ENCODE peak calls at places on chromosomes 11 and 22, in six cellular contexts. G, T, L, K, Z and D are unnamed samples.

GRCh38 chr22:49243965-49244364 is 583.7 kb downstream of the BRD1 start:
- DNase-seq in G (no peak), T (no peak), L (no peak), K (no peak), Z (no peak), D (no peak)

GRCh38 chr11:128894685-128895084 is 3.5 kb downstream of the KCNJ5 start:
- DNase-seq in G (no peak), T (no peak), L (no peak), K (no peak), Z (peak), D (no peak)

GRCh38 chr11:47001666-47002285 is 65.2 kb downstream of the CSTPP1 start:
- DNase-seq in G (no peak), T (no peak), L (no peak), K (no peak), Z (no peak), D (no peak)

GRCh38 chr22:45638197-45638596 is 33.4 kb upstream of the ATXN10 start:
- DNase-seq in G (no peak), T (no peak), L (no peak), K (no peak), Z (no peak), D (no peak)

GRCh38 chr11:67996622-67997459 is 7.1 kb downstream of the UNC93B1 start:
- DNase-seq in G (no peak), T (no peak), L (no peak), K (peak), Z (peak), D (peak)

GRCh38 chr11:2572491-2573239 is 127.1 kb downstream of the KCNQ1OT1 start:
- DNase-seq in G (no peak), T (no peak), L (no peak), K (no peak), Z (no peak), D (no peak)

GRCh38 chr11:122154227-122154626 is 38.2 kb upstream of the BLID start:
- DNase-seq in G (no peak), T (no peak), L (no peak), K (no peak), Z (no peak), D (no peak)

GRCh38 chr11:92738281-92738680 is 231.2 kb upstream of the MTNR1B start:
- DNase-seq in G (peak), T (no peak), L (no peak), K (no peak), Z (no peak), D (no peak)

GRCh38 chr22:49012695-49013094 is 815.0 kb downstream of the BRD1 start:
- DNase-seq in G (no peak), T (no peak), L (no peak), K (no peak), Z (no peak), D (no peak)

GRCh38 chr22:33274214-33274828 is 216.1 kb upstream of the SYN3 start:
- DNase-seq in G (peak), T (no peak), L (no peak), K (no peak), Z (peak), D (peak)

GRCh38 chr11:125214466-125215204 is 50.1 kb downstream of the PKNOX2 start:
- DNase-seq in G (peak), T (no peak), L (no peak), K (no peak), Z (no peak), D (no peak)

GRCh38 chr22:38513063-38513462 is 7.0 kb upstream of the DDX17 start:
- DNase-seq in G (no peak), T (no peak), L (no peak), K (no peak), Z (no peak), D (peak)

GRCh38 chr11:85712953-85713352 is 27.0 kb upstream of the CCDC89 start:
- DNase-seq in G (no peak), T (no peak), L (no peak), K (no peak), Z (no peak), D (no peak)

GRCh38 chr11:124150684-124151083 is 32.5 kb upstream of the OR10D3 start:
- DNase-seq in G (no peak), T (no peak), L (no peak), K (no peak), Z (no peak), D (no peak)